ENCODE peak calls at places on chromosomes 1 and 21, in eight cellular contexts. V is CD8-positive, alpha-beta T cell; T is aorta; L is fibroblast of lung; W is left ventricle myocardium inferior; O is OCI-LY7; Z is RWPE1; N is tibial nerve. B is an unnamed sample.
A peak's percentile ranks its signal among the peaks of the same experiment; 100 is the strongest.

GRCh38 chr1:173531069-173531693 is 54.0 kb downstream of the PRDX6 start:
- DNase-seq in T (no peak), W (no peak), O (no peak), V (no peak), Z (no peak), L (no peak), N (no peak), B (no peak)

GRCh38 chr1:84573481-84573966 is 716 bp downstream of the CTBS start:
- DNase-seq in V (no peak), Z (peak; percentile 11), N (no peak), T (no peak), W (no peak), L (no peak), O (peak; percentile 5), B (no peak)

GRCh38 chr21:42164064-42164789 is 54.7 kb upstream of the ABCG1 start:
- DNase-seq in T (peak; percentile 78), Z (peak; percentile 49), V (peak; percentile 58), L (peak; percentile 31), O (peak; percentile 87), W (peak; percentile 61), N (peak; percentile 67), B (no peak)

GRCh38 chr1:869499-870244 is 54.1 kb upstream of the SAMD11 start:
- DNase-seq in T (peak; percentile 79), L (peak; percentile 16), Z (peak; percentile 52), O (peak; percentile 64), W (peak; percentile 76), N (peak; percentile 36), V (peak; percentile 82), B (peak; percentile 81)

GRCh38 chr1:153869486-153869885 is 53.3 kb downstream of the GATAD2B start:
- DNase-seq in V (no peak), L (no peak), O (no peak), T (no peak), N (no peak), W (no peak), Z (no peak), B (no peak)

GRCh38 chr1:169509354-169509753 is 23.6 kb upstream of the SLC19A2 start:
- DNase-seq in L (no peak), N (no peak), T (no peak), Z (no peak), W (no peak), O (no peak), V (no peak), B (no peak)

GRCh38 chr1:51518730-51519047 is 377 bp downstream of the EPS15 start:
- DNase-seq in L (no peak), T (peak; percentile 65), V (peak; percentile 46), O (peak; percentile 67), W (peak; percentile 50), N (no peak), Z (peak; percentile 58), B (no peak)

GRCh38 chr1:16617778-16618580 is 4.6 kb upstream of the NBPF1 start:
- DNase-seq in V (peak; percentile 5), O (no peak), T (no peak), W (no peak), L (no peak), N (no peak), Z (no peak), B (no peak)

GRCh38 chr1:44924835-44925464 is 61.4 kb downstream of the EIF2B3 start:
- DNase-seq in L (peak; percentile 94), Z (peak; percentile 70), O (peak; percentile 23), V (no peak), W (no peak), N (no peak), T (no peak), B (no peak)

GRCh38 chr1:15700510-15700909 is 16.4 kb downstream of the PLEKHM2 start:
- DNase-seq in O (no peak), V (no peak), Z (no peak), W (no peak), T (no peak), N (no peak), L (peak; percentile 26), B (no peak)

DNA sequence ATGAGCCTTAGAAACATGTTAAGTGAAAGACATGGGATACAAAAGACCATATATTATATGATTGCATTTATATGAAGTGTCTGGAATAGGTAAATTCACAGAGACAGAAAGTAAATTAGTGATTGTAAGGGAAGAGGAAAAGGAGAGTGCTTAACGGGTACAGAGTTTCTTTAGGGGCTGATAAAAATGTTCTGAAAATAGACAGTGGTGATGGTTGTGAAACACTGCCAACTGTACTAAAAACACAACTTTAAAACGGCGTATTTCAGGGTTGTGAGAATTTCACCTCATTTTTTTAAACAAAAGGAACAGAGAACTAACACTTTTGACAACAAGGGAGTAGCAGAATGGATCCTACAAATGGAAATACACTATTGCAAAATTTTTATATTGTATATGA is 13.4 kb downstream of the COP1 start:
- DNase-seq in T (no peak), O (no peak), L (no peak), V (no peak), Z (no peak), N (no peak), W (no peak), B (no peak)
- H3K27ac ChIP-seq in T (no peak overlapping the region), O (no peak overlapping the region), L (no peak overlapping the region), V (no peak overlapping the region), Z (no peak overlapping the region), N (no peak overlapping the region), W (no peak overlapping the region), B (no peak overlapping the region)

DNA sequence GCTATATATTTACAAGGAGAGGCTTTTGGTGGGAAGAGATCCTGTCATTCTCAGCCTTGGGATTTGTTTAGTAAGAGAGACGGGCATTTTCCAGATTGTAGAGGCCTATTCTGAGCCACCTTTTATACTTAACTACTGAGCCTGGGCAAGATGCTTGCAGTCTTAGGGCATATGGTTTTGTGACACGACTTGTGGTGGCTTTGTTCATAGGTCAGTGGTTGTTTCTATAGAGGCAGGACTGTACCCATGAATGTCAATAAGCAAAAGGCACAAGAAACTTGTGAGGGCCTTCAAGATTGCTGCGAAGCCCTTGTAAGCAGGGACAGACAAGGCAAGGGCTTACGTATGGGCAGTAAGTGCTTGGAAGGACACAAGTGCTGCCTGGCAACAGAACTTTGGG is 3.4 kb upstream of the FCRL3 start:
- DNase-seq in N (no peak), O (no peak), W (no peak), T (no peak), V (no peak), L (no peak), Z (no peak), B (no peak)
- H3K27ac ChIP-seq in N (no peak overlapping the region), O (peak overlapping the region; percentile 50), W (no peak overlapping the region), T (no peak overlapping the region), V (no peak overlapping the region), L (no peak overlapping the region), Z (no peak overlapping the region), B (no peak overlapping the region)

GRCh38 chr1:213976665-213977485 is 10.9 kb upstream of the PROX1 start:
- DNase-seq in V (no peak), O (no peak), N (no peak), W (no peak), T (no peak), L (no peak), Z (no peak), B (no peak)
- H3K27ac ChIP-seq in V (no peak overlapping the region), O (no peak overlapping the region), N (no peak overlapping the region), W (no peak overlapping the region), T (no peak overlapping the region), L (no peak overlapping the region), Z (no peak overlapping the region), B (no peak overlapping the region)

GRCh38 chr1:182227864-182228547 is 163.6 kb downstream of the GLUL start:
- DNase-seq in W (no peak), Z (no peak), N (no peak), V (no peak), O (no peak), T (no peak), L (no peak), B (no peak)
- H3K27ac ChIP-seq in W (no peak overlapping the region), Z (no peak overlapping the region), N (peak overlapping the region; percentile 34), V (no peak overlapping the region), O (no peak overlapping the region), T (no peak overlapping the region), L (no peak overlapping the region), B (no peak overlapping the region)

GRCh38 chr21:32279377-32279680 is 480 bp upstream of the MIS18A start:
- DNase-seq in V (no peak), W (no peak), T (no peak), Z (no peak), N (no peak), O (no peak), L (no peak), B (no peak)

GRCh38 chr21:32276671-32277070 is 2.2 kb downstream of the MIS18A start:
- DNase-seq in T (no peak), Z (no peak), O (no peak), V (no peak), N (no peak), L (no peak), W (no peak), B (no peak)

GRCh38 chr21:32278518-32279376 is at the start of gene MIS18A:
- DNase-seq in T (peak; percentile 97), W (peak; percentile 95), N (peak; percentile 89), L (peak; percentile 92), V (peak; percentile 97), O (peak; percentile 94), Z (peak; percentile 96), B (peak; percentile 94)

GRCh38 chr21:32281531-32281930 is 2.7 kb upstream of the MIS18A start:
- DNase-seq in V (no peak), Z (no peak), T (no peak), O (no peak), L (no peak), W (no peak), N (no peak), B (no peak)

DNA sequence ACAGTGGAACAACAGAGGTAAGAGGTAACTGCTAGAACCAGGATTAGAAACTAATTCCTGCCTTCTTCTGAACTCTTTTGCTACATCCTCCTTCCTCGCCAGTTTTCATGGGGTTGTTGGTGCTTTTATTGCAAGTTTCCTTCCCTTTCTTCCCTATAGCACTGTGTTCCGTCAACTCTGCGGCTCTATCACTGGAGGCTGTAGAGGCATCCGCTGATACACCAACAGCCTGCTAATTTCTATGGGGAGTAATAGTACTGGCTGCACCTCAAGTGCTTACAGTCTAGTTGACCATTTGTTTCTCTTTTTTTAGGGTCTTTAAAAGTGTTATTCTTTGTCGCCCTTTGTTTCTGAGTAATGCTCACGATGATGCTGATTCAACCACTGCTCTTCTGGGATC is 781 bp downstream of the MIS18A start:
- DNase-seq in T (no peak), O (peak; percentile 51), Z (peak; percentile 4), V (no peak), N (no peak), L (no peak), W (no peak), B (no peak)
- H3K27ac ChIP-seq in T (no peak overlapping the region), O (peak overlapping the region; percentile 80), Z (peak overlapping the region; percentile 75), V (no peak overlapping the region), N (peak overlapping the region; percentile 88), L (peak overlapping the region; percentile 26), W (no peak overlapping the region), B (no peak overlapping the region)

DNA sequence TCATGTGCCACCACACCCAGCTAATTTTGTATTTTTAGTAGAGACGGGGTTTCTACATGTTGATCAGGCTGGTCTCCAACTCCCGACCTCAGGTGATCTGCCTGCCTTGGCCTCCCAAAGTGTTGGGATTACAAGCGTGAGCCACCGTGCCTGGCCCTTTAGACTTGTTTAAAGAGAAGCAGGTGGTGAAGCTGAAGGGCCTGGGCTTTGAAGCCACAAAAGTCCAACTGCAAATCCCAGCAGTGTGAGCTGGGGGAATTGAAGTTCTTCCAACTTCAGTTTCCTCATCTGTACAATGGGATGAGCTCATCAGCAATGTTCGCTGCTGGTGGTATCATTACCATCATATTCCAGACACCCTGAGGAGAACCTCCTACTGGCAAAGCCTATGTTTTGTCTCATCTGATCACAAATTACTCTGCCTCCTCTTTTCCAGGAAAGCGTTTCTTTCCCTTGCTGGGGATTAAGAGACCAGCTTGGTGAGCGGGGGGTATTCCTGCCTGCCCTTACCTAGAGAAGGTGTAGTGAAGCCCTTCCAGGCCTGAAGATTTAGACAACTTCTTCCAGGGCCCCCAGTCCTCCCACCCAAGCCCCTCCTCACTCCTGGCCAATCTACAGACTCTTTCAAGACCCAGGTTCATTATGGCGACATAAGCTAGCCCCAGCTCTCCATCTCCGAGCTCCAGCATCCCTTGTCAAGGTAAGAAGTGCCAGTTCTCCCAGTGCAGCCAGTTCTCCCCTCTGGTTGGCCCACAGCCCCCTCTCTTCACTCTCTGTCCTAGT is 2.4 kb upstream of the SHISA4 start:
- DNase-seq in Z (no peak), N (no peak), O (no peak), T (no peak), V (no peak), W (no peak), L (no peak), B (no peak)
- H3K27ac ChIP-seq in Z (peak overlapping the region; percentile 78), N (peak overlapping the region; percentile 54), O (no peak overlapping the region), T (no peak overlapping the region), V (no peak overlapping the region), W (peak overlapping the region; percentile 90), L (no peak overlapping the region), B (no peak overlapping the region)

B was measured in upper lobe of left lung.